ENCODE peak calls at places on chromosomes 6 and 20, in six cellular contexts. Z, V, K, G, J and X are unnamed samples.

GRCh38 chr20:33407251-33407650 is 5.9 kb upstream of the CDK5RAP1 start:
- DNase-seq in K (no peak), G (no peak), Z (no peak), J (no peak), V (no peak), X (peak; percentile 75)

GRCh38 chr6:73796881-73797280 is 100.9 kb downstream of the CD109 start:
- DNase-seq in G (no peak), K (no peak), J (no peak), V (no peak), Z (no peak), X (no peak)

GRCh38 chr6:66865771-66866170 is 1158.7 kb upstream of the EYS start:
- DNase-seq in J (no peak), G (no peak), Z (no peak), K (no peak), V (no peak), X (peak; percentile 61)

GRCh38 chr6:108766419-108766818 is 81.8 kb upstream of the ARMC2 start:
- DNase-seq in J (no peak), K (no peak), G (no peak), V (no peak), Z (no peak), X (no peak)

GRCh38 chr20:11054266-11055025 is 380.6 kb upstream of the JAG1 start:
- DNase-seq in K (no peak), J (no peak), G (no peak), V (no peak), Z (no peak), X (no peak)

GRCh38 chr6:44226368-44227137 is 3.2 kb downstream of the SLC29A1 start:
- DNase-seq in V (no peak), Z (no peak), J (no peak), G (no peak), K (no peak), X (no peak)

GRCh38 chr20:62601172-62601571 is 41.1 kb upstream of the SLCO4A1 start:
- DNase-seq in V (no peak), G (no peak), J (no peak), K (no peak), Z (no peak), X (no peak)

GRCh38 chr6:26172496-26172958 is 85.3 kb downstream of the HFE start:
- DNase-seq in V (no peak), G (no peak), J (no peak), Z (no peak), K (no peak), X (peak; percentile 54)

GRCh38 chr20:1304711-1305515 is 24.0 kb downstream of the SDCBP2 start:
- DNase-seq in J (no peak), V (no peak), Z (no peak), G (no peak), K (no peak), X (no peak)

GRCh38 chr20:10618611-10619245 is 55.1 kb downstream of the JAG1 start:
- DNase-seq in J (no peak), K (no peak), Z (no peak), G (no peak), V (no peak), X (no peak)

GRCh38 chr20:4894409-4894808 is 106.9 kb downstream of the SLC23A2 start:
- DNase-seq in K (no peak), J (no peak), V (no peak), Z (no peak), G (no peak), X (no peak)

GRCh38 chr6:150894191-150894744 is 28.8 kb downstream of the MTHFD1L start:
- DNase-seq in V (no peak), G (no peak), K (no peak), J (no peak), Z (no peak), X (no peak)

GRCh38 chr6:100456178-100456880 is 8.4 kb downstream of the SIM1 start:
- DNase-seq in V (no peak), K (peak; percentile 67), G (no peak), Z (no peak), J (no peak), X (no peak)

GRCh38 chr6:32815115-32815514 is 1.7 kb downstream of the HLA-DOB start:
- DNase-seq in K (no peak), V (no peak), G (no peak), Z (no peak), J (no peak), X (peak; percentile 45)

GRCh38 chr6:19142236-19142635 is 694.9 kb upstream of the ID4 start:
- DNase-seq in K (no peak), G (no peak), V (no peak), J (no peak), Z (no peak), X (no peak)

GRCh38 chr6:35051393-35051792 is 89.7 kb downstream of the TCP11 start:
- DNase-seq in V (no peak), G (no peak), Z (no peak), K (no peak), J (no peak), X (no peak)
- TF ChIP-seq CTCF in V (no peak), G (no peak), Z (no peak), K (no peak), J (no peak), X (no peak)

DNA sequence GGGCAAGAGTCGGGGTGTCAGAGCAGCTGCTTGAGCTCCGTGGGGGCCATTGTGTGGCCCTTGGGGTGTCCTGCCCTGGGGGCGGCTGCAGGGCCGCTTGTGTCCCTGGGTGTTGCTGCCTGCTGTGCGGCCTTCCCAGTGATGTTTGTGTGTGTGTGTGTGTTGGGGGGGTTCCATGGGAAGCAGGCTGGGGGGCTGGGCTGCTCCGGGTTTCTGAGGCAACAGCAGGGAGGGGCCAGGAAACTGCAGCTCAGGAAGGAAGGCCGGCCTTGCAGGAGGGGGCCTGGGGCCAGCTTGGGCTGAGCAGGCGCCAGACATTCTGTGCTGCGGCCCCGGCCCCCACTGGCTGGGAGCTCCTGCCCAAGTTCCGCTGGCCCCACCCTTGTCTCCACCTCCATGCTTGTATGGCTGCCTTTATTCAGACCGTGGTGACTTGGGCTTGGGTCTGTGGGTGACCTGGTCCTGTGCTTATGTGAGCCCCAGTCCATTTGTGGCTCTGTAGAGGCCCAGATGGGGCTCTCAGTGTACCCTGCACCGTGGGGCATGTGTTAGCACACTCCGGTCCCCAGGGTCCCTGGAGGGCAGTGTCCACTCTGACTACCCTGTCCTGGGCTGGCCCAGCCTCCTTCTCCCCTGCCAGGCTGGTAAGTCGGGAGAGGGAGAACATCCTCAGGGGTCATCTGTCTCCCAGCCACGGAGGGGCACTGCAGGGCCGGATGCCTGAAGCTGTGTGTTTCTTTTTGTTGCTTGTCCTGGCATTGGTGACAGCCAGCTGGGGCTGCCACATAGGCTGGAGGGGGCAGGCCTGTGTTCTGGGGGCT is 4.6 kb upstream of the SOX18 start:
- DNase-seq in V (no peak), K (no peak), G (no peak), J (peak; percentile 61), Z (no peak), X (peak; percentile 53)
- TF ChIP-seq CTCF in V (no peak), K (peak; percentile 53), G (peak; percentile 23), J (no peak), Z (no peak), X (peak; percentile 40)

GRCh38 chr20:46840054-46840729 is 54.5 kb upstream of the EYA2 start:
- DNase-seq in J (no peak), K (no peak), Z (no peak), V (no peak), G (no peak), X (no peak)

GRCh38 chr20:46833360-46833759 is 61.3 kb upstream of the EYA2 start:
- DNase-seq in J (no peak), Z (no peak), V (no peak), K (no peak), G (no peak), X (no peak)

GRCh38 chr20:46835418-46835817 is 59.2 kb upstream of the EYA2 start:
- DNase-seq in K (no peak), G (no peak), Z (no peak), V (no peak), J (no peak), X (no peak)

GRCh38 chr20:46837083-46837482 is 57.6 kb upstream of the EYA2 start:
- DNase-seq in K (no peak), V (no peak), G (no peak), Z (no peak), J (no peak), X (no peak)

DNA sequence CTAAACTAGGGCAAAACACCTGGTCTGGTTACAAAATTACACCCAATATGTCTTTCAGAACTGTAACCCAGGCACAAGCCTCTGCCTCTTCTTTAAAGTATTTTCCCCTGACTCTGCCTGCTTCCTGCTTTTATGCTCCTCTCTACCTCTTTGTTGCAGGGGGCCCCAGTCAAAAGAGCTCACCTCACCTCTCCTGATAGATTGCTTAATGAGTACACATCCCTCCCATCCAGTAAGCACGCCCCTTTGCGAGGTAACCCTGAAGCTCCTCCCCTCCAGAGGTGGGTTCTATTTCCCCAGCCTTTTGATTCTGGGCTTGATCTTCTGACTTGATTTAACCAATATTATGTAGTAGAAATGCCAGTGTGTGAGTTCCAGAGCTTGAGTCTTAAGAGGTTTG is 56.6 kb upstream of the EYA2 start:
- DNase-seq in J (no peak), K (no peak), G (no peak), Z (no peak), V (no peak), X (no peak)
- TF ChIP-seq CTCF in J (no peak), K (no peak), G (no peak), Z (no peak), V (no peak), X (no peak)

DNA sequence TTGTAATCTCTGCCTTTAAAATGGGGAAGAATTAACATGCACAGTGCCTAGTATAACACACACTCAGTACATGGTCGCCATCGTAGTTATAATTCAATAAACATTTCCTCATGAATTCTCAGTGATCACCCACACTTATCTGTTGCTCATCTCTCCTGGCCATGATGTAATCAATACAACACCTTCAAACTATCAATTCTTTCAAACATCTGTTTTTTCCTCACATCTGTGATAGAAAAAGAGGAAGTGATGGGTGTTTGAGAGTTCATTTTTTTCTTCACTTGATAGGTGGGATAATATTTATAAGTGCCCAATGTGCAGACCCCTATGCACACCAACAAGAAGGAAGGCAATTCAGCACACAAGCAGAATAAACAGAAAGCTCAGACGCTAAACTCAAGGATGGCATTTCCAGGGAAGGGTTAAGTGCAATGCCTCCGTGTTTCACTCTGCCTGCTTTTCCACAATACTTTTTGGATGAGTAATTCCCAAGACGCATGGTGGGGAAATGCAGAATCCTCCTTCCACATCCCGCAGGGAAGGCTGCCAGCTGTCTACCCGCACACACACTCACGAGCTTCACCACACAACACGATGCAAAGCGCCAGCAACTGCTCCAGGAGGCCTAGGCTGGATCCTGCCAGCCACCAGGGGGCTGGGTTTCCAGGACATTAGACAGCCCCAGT is 100.3 kb downstream of the GMPR start:
- DNase-seq in J (peak; percentile 81), G (peak; percentile 99), Z (peak; percentile 80), K (no peak), V (no peak), X (peak; percentile 96)
- TF ChIP-seq CTCF in J (peak; percentile 40), G (peak; percentile 83), Z (no peak), K (peak; percentile 30), V (peak; percentile 26), X (peak; percentile 87)